ENCODE peak calls at places on chromosome 15, in seven cellular contexts. R is GM23338; T is hepatocyte; P is fibroblast of lung; H is CD4-positive, CD25-positive, alpha-beta regulatory T cell; X is stomach; I is dorsolateral prefrontal cortex. J is an unnamed sample.

GRCh38 chr15:67880651-67881182 is 40.9 kb upstream of the RNU6-1 start:
- DNase-seq in X (peak), T (no peak), I (no peak), H (no peak), P (peak), R (no peak), J (peak)

GRCh38 chr15:42035362-42035761 is 14.5 kb upstream of the PLA2G4E start:
- DNase-seq in H (no peak), X (no peak), I (no peak), T (peak), P (peak), R (peak), J (no peak)

GRCh38 chr15:77295446-77295845 is 124.5 kb downstream of the PEAK1 start:
- DNase-seq in X (no peak), R (no peak), H (no peak), T (no peak), P (peak), I (no peak), J (no peak)

GRCh38 chr15:41950127-41950483 is 22.3 kb downstream of the EHD4 start:
- DNase-seq in X (no peak), T (no peak), R (peak), P (no peak), I (no peak), H (no peak), J (no peak)

GRCh38 chr15:98139337-98139736 is 178.8 kb downstream of the ARRDC4 start:
- DNase-seq in R (no peak), P (no peak), X (no peak), T (no peak), I (no peak), H (no peak), J (no peak)

GRCh38 chr15:79248183-79248582 is 34.3 kb upstream of the ANKRD34C start:
- DNase-seq in I (no peak), H (no peak), R (no peak), P (no peak), T (no peak), X (no peak), J (no peak)

GRCh38 chr15:62644216-62644873 is 398.2 kb upstream of the TPM1 start:
- DNase-seq in T (no peak), P (no peak), R (no peak), X (no peak), H (no peak), I (no peak), J (no peak)

GRCh38 chr15:51888593-51889195 is 59.2 kb downstream of the TMOD3 start:
- DNase-seq in I (no peak), R (peak), H (no peak), P (no peak), X (no peak), T (peak), J (peak)

GRCh38 chr15:29134641-29135071 is 135.0 kb downstream of the NSMCE3 start:
- DNase-seq in H (no peak), P (no peak), I (peak), T (no peak), X (no peak), R (no peak), J (no peak)

GRCh38 chr15:95590533-95591044 is 739.9 kb upstream of the NR2F2 start:
- DNase-seq in H (no peak), X (no peak), R (no peak), P (peak), T (no peak), I (no peak), J (peak)

GRCh38 chr15:38894260-38894948 is 329.8 kb upstream of the RASGRP1 start:
- DNase-seq in H (no peak), P (peak), X (no peak), I (no peak), T (no peak), R (no peak), J (peak)

GRCh38 chr15:29064290-29064689 is 178.5 kb downstream of the APBA2 start:
- DNase-seq in R (peak), X (no peak), H (no peak), P (no peak), T (no peak), I (no peak), J (no peak)

GRCh38 chr15:38698215-38698614 is 133.6 kb upstream of the RASGRP1 start:
- DNase-seq in I (no peak), H (peak), T (no peak), R (no peak), X (no peak), P (no peak), J (no peak)

GRCh38 chr15:97087337-97087736 is 756.8 kb downstream of the NR2F2 start:
- DNase-seq in X (no peak), H (no peak), R (no peak), T (no peak), I (no peak), P (peak), J (no peak)

GRCh38 chr15:42504631-42505030 is 9.2 kb downstream of the SNAP23 start:
- DNase-seq in X (no peak), H (no peak), P (peak), I (no peak), T (no peak), R (no peak), J (no peak)

GRCh38 chr15:84982301-84982920 is 755 bp downstream of the PDE8A start:
- DNase-seq in R (peak), X (peak), T (peak), I (peak), H (peak), P (peak), J (peak)

GRCh38 chr15:33098082-33099058 is 96.1 kb downstream of the FMN1 start:
- DNase-seq in H (no peak), X (no peak), P (peak), I (no peak), R (no peak), T (no peak), J (no peak)

GRCh38 chr15:99452010-99452409 is 113.8 kb upstream of the MEF2A start:
- DNase-seq in I (no peak), X (no peak), R (no peak), P (no peak), H (no peak), T (no peak), J (no peak)

GRCh38 chr15:80309769-80310384 is 57.9 kb upstream of the CTXND1 start:
- DNase-seq in P (peak), H (no peak), I (no peak), T (peak), X (no peak), R (peak), J (peak)

GRCh38 chr15:62945063-62945462 is 97.5 kb upstream of the TPM1 start:
- DNase-seq in R (no peak), H (no peak), P (no peak), X (no peak), I (no peak), T (no peak), J (no peak)

GRCh38 chr15:38253448-38253847 is 812 bp downstream of the SPRED1 start:
- DNase-seq in I (no peak), T (peak), X (no peak), H (no peak), R (peak), P (peak), J (peak)

GRCh38 chr15:101145362-101145761 is 106.5 kb downstream of the CHSY1 start:
- DNase-seq in I (no peak), P (peak), T (no peak), H (no peak), R (peak), X (no peak), J (no peak)

GRCh38 chr15:42736793-42737528 is at the start of gene CDAN1:
- DNase-seq in R (peak), I (peak), X (peak), H (peak), P (peak), T (peak), J (peak)

GRCh38 chr15:62824111-62824737 is 218.3 kb upstream of the TPM1 start:
- DNase-seq in X (no peak), P (peak), T (no peak), R (no peak), H (no peak), I (no peak), J (no peak)

GRCh38 chr15:96264801-96265515 is 65.5 kb upstream of the NR2F2 start:
- DNase-seq in P (peak), X (no peak), R (no peak), T (peak), H (no peak), I (no peak), J (peak)

GRCh38 chr15:91553455-91553854 is 300.1 kb upstream of the SLCO3A1 start:
- DNase-seq in R (no peak), I (no peak), P (no peak), T (no peak), H (no peak), X (no peak), J (no peak)
- H3K27ac ChIP-seq in R (no peak), I (peak), P (no peak), T (no peak), H (no peak), X (no peak), J (no peak)

DNA sequence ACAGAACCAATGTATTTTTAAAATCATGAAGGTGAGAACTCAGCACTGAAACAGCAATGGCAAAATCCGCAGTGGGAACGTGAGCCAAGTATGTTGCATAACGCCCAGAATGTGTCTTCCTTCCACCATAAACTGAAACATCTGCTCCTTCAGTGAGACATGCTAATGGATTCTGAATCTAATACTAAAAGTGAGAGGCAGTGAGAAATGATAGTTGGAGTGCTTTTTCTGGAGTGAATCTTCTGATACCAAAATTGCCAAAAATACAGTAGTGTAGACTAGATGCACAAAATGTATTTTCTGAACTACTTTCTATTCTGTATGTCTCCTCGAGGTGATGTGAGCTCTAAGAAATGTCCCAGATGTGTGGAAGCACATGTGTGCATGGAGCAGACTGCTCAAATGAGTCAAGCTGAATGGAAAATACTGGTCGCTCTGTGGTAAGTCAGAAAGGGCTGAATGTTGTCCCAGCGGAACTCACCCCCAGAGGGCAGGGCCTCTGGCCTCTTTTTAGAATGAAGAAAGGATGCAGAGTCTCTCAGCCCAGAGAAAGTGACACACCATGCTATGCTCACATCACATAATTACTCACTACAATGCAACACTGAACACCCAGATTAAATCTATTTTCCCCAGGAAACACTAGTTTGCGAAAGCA is 73.0 kb downstream of the ATP10A start:
- DNase-seq in I (no peak), P (peak), T (peak), R (peak), X (peak), H (no peak), J (no peak)
- H3K27ac ChIP-seq in I (peak), P (peak), T (peak), R (no peak), X (peak), H (no peak), J (no peak)

GRCh38 chr15:92666780-92667179 is 11.2 kb upstream of the FAM174B start:
- DNase-seq in R (no peak), T (peak), P (no peak), I (no peak), H (no peak), X (peak), J (no peak)

GRCh38 chr15:92668620-92669019 is 13.0 kb upstream of the FAM174B start:
- DNase-seq in P (no peak), R (no peak), X (no peak), T (no peak), H (no peak), I (no peak), J (no peak)

GRCh38 chr15:92668086-92668485 is 12.5 kb upstream of the FAM174B start:
- DNase-seq in T (no peak), X (no peak), H (no peak), P (no peak), R (no peak), I (no peak), J (no peak)

GRCh38 chr15:92669432-92669831 is 13.9 kb upstream of the FAM174B start:
- DNase-seq in H (no peak), X (no peak), I (no peak), R (no peak), P (no peak), T (no peak), J (peak)

DNA sequence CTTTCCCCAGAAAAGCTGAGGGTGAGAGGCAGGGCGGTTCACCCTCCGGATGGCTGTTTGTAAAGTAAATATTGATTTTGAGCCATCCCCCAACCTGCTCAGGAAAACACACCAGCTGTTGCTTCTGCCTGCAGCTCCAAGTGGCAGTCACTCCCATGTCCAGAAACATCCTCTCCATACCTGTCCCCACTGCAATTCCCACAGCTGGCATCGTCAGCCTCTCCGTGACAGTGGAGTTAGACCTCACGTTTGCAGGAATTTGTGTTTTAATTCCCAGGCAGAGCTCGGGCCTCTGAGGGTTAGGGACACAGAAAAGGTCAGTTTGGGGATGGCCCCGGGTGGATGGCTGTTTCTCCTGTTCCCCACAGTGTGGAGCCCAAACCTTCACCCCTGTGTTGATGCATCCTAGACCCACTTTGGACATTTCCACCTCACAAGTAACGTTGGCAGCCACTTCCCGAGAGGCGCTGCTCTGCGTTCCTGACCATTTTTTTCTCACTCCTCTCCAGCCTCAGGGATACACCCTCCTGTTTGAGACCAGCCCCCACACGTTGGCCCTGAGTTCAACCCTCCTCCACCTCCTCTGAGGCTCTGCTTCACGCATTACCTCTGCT is 11.8 kb upstream of the FAM174B start:
- DNase-seq in P (no peak), H (no peak), X (no peak), I (no peak), R (no peak), T (no peak), J (no peak)
- H3K27ac ChIP-seq in P (no peak), H (no peak), X (peak), I (no peak), R (no peak), T (peak), J (peak)

DNA sequence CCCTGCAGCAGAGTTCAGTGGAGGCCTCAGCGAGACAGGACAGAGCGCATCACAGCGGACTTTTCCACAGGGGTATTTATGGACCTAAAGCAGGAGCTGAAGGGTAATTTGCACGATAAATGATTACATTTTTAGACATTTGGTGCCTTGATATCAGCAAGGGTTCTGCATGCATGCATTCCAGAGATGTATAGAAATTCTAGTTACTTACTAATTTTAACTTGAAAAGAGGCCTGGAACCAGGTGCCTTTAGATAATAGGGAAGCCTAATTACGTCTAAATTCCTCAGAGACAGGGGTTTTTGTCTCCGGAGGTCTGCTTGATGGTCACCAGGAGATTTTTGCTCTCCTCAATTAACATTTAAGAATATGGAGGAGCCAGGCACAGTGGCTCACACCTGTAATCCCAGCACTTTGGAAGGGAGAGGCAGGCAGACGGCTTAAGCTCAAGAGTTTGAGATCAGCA is 79.8 kb upstream of the MFGE8 start:
- DNase-seq in R (peak), H (no peak), I (no peak), X (no peak), T (no peak), P (no peak), J (no peak)
- H3K27ac ChIP-seq in R (peak), H (no peak), I (no peak), X (no peak), T (no peak), P (no peak), J (no peak)

GRCh38 chr15:54102704-54103103 is 124.5 kb downstream of the UNC13C start:
- DNase-seq in X (no peak), I (no peak), P (no peak), H (no peak), R (no peak), T (no peak), J (no peak)
- H3K27ac ChIP-seq in X (no peak), I (no peak), P (no peak), H (no peak), R (no peak), T (no peak), J (no peak)

GRCh38 chr15:81398910-81399551 is 25.0 kb upstream of the TMC3 start:
- DNase-seq in X (no peak), I (no peak), T (peak), H (no peak), P (no peak), R (no peak), J (peak)

GRCh38 chr15:81398456-81398855 is 24.4 kb upstream of the TMC3 start:
- DNase-seq in X (no peak), R (no peak), H (no peak), I (no peak), P (no peak), T (no peak), J (no peak)

DNA sequence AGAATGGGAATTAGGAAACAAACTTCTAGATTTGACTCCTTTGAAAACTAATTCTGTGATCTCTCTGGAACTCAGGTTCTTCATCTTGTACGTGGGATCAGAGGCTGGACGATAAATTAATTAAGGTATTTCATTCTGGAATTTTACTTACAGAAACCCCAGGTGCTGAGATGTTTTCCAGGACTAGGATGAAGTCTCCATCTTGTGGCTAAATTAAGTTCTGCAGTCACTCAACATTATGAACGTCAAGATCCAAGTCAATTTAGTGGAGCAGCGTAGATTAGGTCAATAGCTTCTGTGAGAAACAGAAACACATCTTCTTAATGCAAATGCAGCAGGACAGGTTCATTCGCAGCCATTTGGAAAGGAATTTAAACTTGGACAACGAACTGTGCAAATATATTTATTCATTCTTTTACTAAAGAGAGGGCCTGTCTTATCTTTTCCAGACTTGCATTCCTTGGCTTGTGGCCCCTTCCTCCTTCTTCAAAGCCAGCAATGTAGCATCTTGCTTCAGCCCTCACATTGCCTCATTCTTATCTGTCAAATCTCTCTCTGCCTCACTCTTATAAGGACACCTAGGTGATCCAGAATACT is 26.7 kb upstream of the TMC3 start:
- DNase-seq in H (no peak), R (peak), X (no peak), P (peak), T (peak), I (no peak), J (peak)
- H3K27ac ChIP-seq in H (no peak), R (no peak), X (no peak), P (no peak), T (no peak), I (no peak), J (no peak)

GRCh38 chr15:31331389-31331788 is 4.8 kb downstream of the KLF13 start:
- DNase-seq in R (no peak), I (no peak), P (no peak), X (no peak), T (no peak), H (no peak), J (no peak)

GRCh38 chr15:31332020-31332680 is 5.5 kb downstream of the KLF13 start:
- DNase-seq in T (no peak), P (no peak), I (peak), X (no peak), R (no peak), H (no peak), J (no peak)

GRCh38 chr15:31329640-31330010 is 3.0 kb downstream of the KLF13 start:
- DNase-seq in T (no peak), I (peak), P (no peak), H (no peak), R (no peak), X (no peak), J (no peak)

GRCh38 chr15:31330111-31330785 is 3.6 kb downstream of the KLF13 start:
- DNase-seq in I (peak), X (no peak), H (no peak), P (no peak), R (no peak), T (no peak), J (no peak)

DNA sequence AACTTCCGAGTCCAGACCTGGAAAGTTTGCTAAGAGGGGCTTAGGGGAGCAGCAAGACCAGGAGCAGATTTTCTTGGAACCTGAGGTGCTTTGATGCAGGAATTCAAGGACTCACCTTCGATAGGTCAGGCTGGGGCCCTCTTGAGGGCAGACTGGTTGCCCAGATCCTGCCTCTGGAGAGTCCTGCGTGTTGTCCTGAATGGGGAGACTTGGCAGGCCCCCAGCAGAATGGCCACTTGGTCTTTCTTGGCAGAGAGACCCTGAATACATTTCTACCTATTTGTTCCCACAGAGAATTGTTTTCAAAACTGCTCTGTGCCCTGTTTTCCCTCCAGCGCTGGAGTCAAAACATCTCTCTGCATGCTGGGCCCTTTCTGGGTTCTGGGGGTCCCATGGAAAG is 4.2 kb downstream of the KLF13 start:
- DNase-seq in X (peak), T (no peak), I (peak), H (no peak), P (no peak), R (no peak), J (no peak)
- H3K27ac ChIP-seq in X (peak), T (no peak), I (peak), H (peak), P (no peak), R (no peak), J (no peak)

GRCh38 chr15:94238539-94239118 is 7.3 kb downstream of the MCTP2 start:
- DNase-seq in I (no peak), X (no peak), H (no peak), T (no peak), P (no peak), R (no peak), J (no peak)
- H3K27ac ChIP-seq in I (no peak), X (no peak), H (no peak), T (no peak), P (no peak), R (no peak), J (no peak)

GRCh38 chr15:59523702-59524101 is 85.7 kb downstream of the FAM81A start:
- DNase-seq in P (no peak), R (no peak), X (no peak), I (no peak), H (no peak), T (no peak), J (no peak)

GRCh38 chr15:59521443-59521842 is 83.5 kb downstream of the FAM81A start:
- DNase-seq in I (no peak), R (no peak), H (no peak), P (no peak), X (no peak), T (no peak), J (no peak)

GRCh38 chr15:59528429-59528828 is 83.2 kb upstream of the GCNT3 start:
- DNase-seq in H (no peak), R (no peak), X (no peak), T (no peak), I (no peak), P (no peak), J (no peak)

GRCh38 chr15:59522988-59523461 is 85.0 kb downstream of the FAM81A start:
- DNase-seq in H (no peak), I (no peak), R (peak), T (peak), X (no peak), P (no peak), J (no peak)

GRCh38 chr15:59524331-59524731 is 86.3 kb downstream of the FAM81A start:
- DNase-seq in H (no peak), P (no peak), X (no peak), I (no peak), R (no peak), T (no peak), J (no peak)
- H3K27ac ChIP-seq in H (no peak), P (no peak), X (no peak), I (no peak), R (no peak), T (no peak), J (peak)